ENCODE peak calls at places on chromosomes 5 and 9, in nine cellular contexts. One of them, this sample, is unnamed.

GRCh38 chr5:103060414-103060954 is 59.5 kb downstream of the GIN1 start:
- DNase-seq in bronchial epithelial cell: no peak
- DNase-seq in stimulated activated CD8-positive, alpha-beta memory T cell treated with anti-CD3 and anti-CD28 coated beads, Interleukin-7, amount 100 ng/mL, for 1 hour: no peak
- DNase-seq in stimulated activated CD4-positive, alpha-beta T cell treated with anti-CD3 and anti-CD28 coated beads, Interleukin-1b, Interleukin-23, amount 100 ng/mL, for 24 hours: no peak
- DNase-seq in right cardiac atrium: no peak
- DNase-seq in ovary: no peak
- DNase-seq in dermis blood vessel endothelial cell: no peak
- DNase-seq in IMR-90: no peak
- DNase-seq in tibial nerve: no peak
- DNase-seq in this sample: no peak

GRCh38 chr9:87865626-87866025 is 17.1 kb upstream of the SPATA31E1 start:
- DNase-seq in bronchial epithelial cell: no peak
- DNase-seq in stimulated activated CD8-positive, alpha-beta memory T cell treated with anti-CD3 and anti-CD28 coated beads, Interleukin-7, amount 100 ng/mL, for 1 hour: no peak
- DNase-seq in stimulated activated CD4-positive, alpha-beta T cell treated with anti-CD3 and anti-CD28 coated beads, Interleukin-1b, Interleukin-23, amount 100 ng/mL, for 24 hours: no peak
- DNase-seq in right cardiac atrium: no peak
- DNase-seq in ovary: no peak
- DNase-seq in dermis blood vessel endothelial cell: no peak
- DNase-seq in IMR-90: peak; percentile 24
- DNase-seq in tibial nerve: no peak
- DNase-seq in this sample: no peak

GRCh38 chr5:67606586-67606947 is 410.0 kb upstream of the CD180 start:
- DNase-seq in bronchial epithelial cell: no peak
- DNase-seq in stimulated activated CD8-positive, alpha-beta memory T cell treated with anti-CD3 and anti-CD28 coated beads, Interleukin-7, amount 100 ng/mL, for 1 hour: no peak
- DNase-seq in stimulated activated CD4-positive, alpha-beta T cell treated with anti-CD3 and anti-CD28 coated beads, Interleukin-1b, Interleukin-23, amount 100 ng/mL, for 24 hours: no peak
- DNase-seq in right cardiac atrium: no peak
- DNase-seq in ovary: no peak
- DNase-seq in dermis blood vessel endothelial cell: no peak
- DNase-seq in IMR-90: no peak
- DNase-seq in tibial nerve: no peak
- DNase-seq in this sample: no peak

GRCh38 chr5:115372121-115372520 is 75.7 kb upstream of the CCDC112 start:
- DNase-seq in bronchial epithelial cell: peak; percentile 57
- DNase-seq in stimulated activated CD8-positive, alpha-beta memory T cell treated with anti-CD3 and anti-CD28 coated beads, Interleukin-7, amount 100 ng/mL, for 1 hour: no peak
- DNase-seq in stimulated activated CD4-positive, alpha-beta T cell treated with anti-CD3 and anti-CD28 coated beads, Interleukin-1b, Interleukin-23, amount 100 ng/mL, for 24 hours: no peak
- DNase-seq in right cardiac atrium: no peak
- DNase-seq in ovary: no peak
- DNase-seq in dermis blood vessel endothelial cell: peak; percentile 52
- DNase-seq in IMR-90: no peak
- DNase-seq in tibial nerve: no peak
- DNase-seq in this sample: no peak

GRCh38 chr9:88322906-88323566 is 65.2 kb upstream of the SPIN1 start:
- DNase-seq in bronchial epithelial cell: no peak
- DNase-seq in stimulated activated CD8-positive, alpha-beta memory T cell treated with anti-CD3 and anti-CD28 coated beads, Interleukin-7, amount 100 ng/mL, for 1 hour: peak; percentile 15
- DNase-seq in stimulated activated CD4-positive, alpha-beta T cell treated with anti-CD3 and anti-CD28 coated beads, Interleukin-1b, Interleukin-23, amount 100 ng/mL, for 24 hours: no peak
- DNase-seq in right cardiac atrium: no peak
- DNase-seq in ovary: no peak
- DNase-seq in dermis blood vessel endothelial cell: no peak
- DNase-seq in IMR-90: peak; percentile 29
- DNase-seq in tibial nerve: no peak
- DNase-seq in this sample: peak; percentile 51

GRCh38 chr9:125632321-125633115 is 74.5 kb downstream of the MAPKAP1 start:
- DNase-seq in bronchial epithelial cell: peak; percentile 88
- DNase-seq in stimulated activated CD8-positive, alpha-beta memory T cell treated with anti-CD3 and anti-CD28 coated beads, Interleukin-7, amount 100 ng/mL, for 1 hour: no peak
- DNase-seq in stimulated activated CD4-positive, alpha-beta T cell treated with anti-CD3 and anti-CD28 coated beads, Interleukin-1b, Interleukin-23, amount 100 ng/mL, for 24 hours: no peak
- DNase-seq in right cardiac atrium: no peak
- DNase-seq in ovary: no peak
- DNase-seq in dermis blood vessel endothelial cell: peak; percentile 34
- DNase-seq in IMR-90: peak; percentile 22
- DNase-seq in tibial nerve: no peak
- DNase-seq in this sample: no peak

GRCh38 chr5:167458412-167458811 is 833.0 kb upstream of the WWC1 start:
- DNase-seq in bronchial epithelial cell: no peak
- DNase-seq in stimulated activated CD8-positive, alpha-beta memory T cell treated with anti-CD3 and anti-CD28 coated beads, Interleukin-7, amount 100 ng/mL, for 1 hour: no peak
- DNase-seq in stimulated activated CD4-positive, alpha-beta T cell treated with anti-CD3 and anti-CD28 coated beads, Interleukin-1b, Interleukin-23, amount 100 ng/mL, for 24 hours: no peak
- DNase-seq in right cardiac atrium: no peak
- DNase-seq in ovary: no peak
- DNase-seq in dermis blood vessel endothelial cell: no peak
- DNase-seq in IMR-90: no peak
- DNase-seq in tibial nerve: no peak
- DNase-seq in this sample: no peak

GRCh38 chr9:21728781-21729180 is 73.7 kb upstream of the MTAP start:
- DNase-seq in bronchial epithelial cell: peak; percentile 66
- DNase-seq in stimulated activated CD8-positive, alpha-beta memory T cell treated with anti-CD3 and anti-CD28 coated beads, Interleukin-7, amount 100 ng/mL, for 1 hour: no peak
- DNase-seq in stimulated activated CD4-positive, alpha-beta T cell treated with anti-CD3 and anti-CD28 coated beads, Interleukin-1b, Interleukin-23, amount 100 ng/mL, for 24 hours: no peak
- DNase-seq in right cardiac atrium: no peak
- DNase-seq in ovary: no peak
- DNase-seq in dermis blood vessel endothelial cell: no peak
- DNase-seq in IMR-90: peak; percentile 51
- DNase-seq in tibial nerve: no peak
- DNase-seq in this sample: peak; percentile 92

GRCh38 chr9:90836396-90837080 is 34.9 kb downstream of the SYK start:
- DNase-seq in bronchial epithelial cell: peak; percentile 29
- DNase-seq in stimulated activated CD8-positive, alpha-beta memory T cell treated with anti-CD3 and anti-CD28 coated beads, Interleukin-7, amount 100 ng/mL, for 1 hour: no peak
- DNase-seq in stimulated activated CD4-positive, alpha-beta T cell treated with anti-CD3 and anti-CD28 coated beads, Interleukin-1b, Interleukin-23, amount 100 ng/mL, for 24 hours: no peak
- DNase-seq in right cardiac atrium: no peak
- DNase-seq in ovary: no peak
- DNase-seq in dermis blood vessel endothelial cell: no peak
- DNase-seq in IMR-90: no peak
- DNase-seq in tibial nerve: no peak
- DNase-seq in this sample: no peak

GRCh38 chr5:19733612-19734495 is 254.1 kb downstream of the CDH18 start:
- DNase-seq in bronchial epithelial cell: no peak
- DNase-seq in stimulated activated CD8-positive, alpha-beta memory T cell treated with anti-CD3 and anti-CD28 coated beads, Interleukin-7, amount 100 ng/mL, for 1 hour: no peak
- DNase-seq in stimulated activated CD4-positive, alpha-beta T cell treated with anti-CD3 and anti-CD28 coated beads, Interleukin-1b, Interleukin-23, amount 100 ng/mL, for 24 hours: no peak
- DNase-seq in right cardiac atrium: no peak
- DNase-seq in ovary: no peak
- DNase-seq in dermis blood vessel endothelial cell: no peak
- DNase-seq in IMR-90: no peak
- DNase-seq in tibial nerve: no peak
- DNase-seq in this sample: no peak

GRCh38 chr5:157046041-157046440 is 12.9 kb downstream of the HAVCR1 start:
- DNase-seq in bronchial epithelial cell: no peak
- DNase-seq in stimulated activated CD8-positive, alpha-beta memory T cell treated with anti-CD3 and anti-CD28 coated beads, Interleukin-7, amount 100 ng/mL, for 1 hour: no peak
- DNase-seq in stimulated activated CD4-positive, alpha-beta T cell treated with anti-CD3 and anti-CD28 coated beads, Interleukin-1b, Interleukin-23, amount 100 ng/mL, for 24 hours: no peak
- DNase-seq in right cardiac atrium: no peak
- DNase-seq in ovary: no peak
- DNase-seq in dermis blood vessel endothelial cell: no peak
- DNase-seq in IMR-90: no peak
- DNase-seq in tibial nerve: no peak
- DNase-seq in this sample: no peak

GRCh38 chr9:91716815-91717214 is 233.2 kb downstream of the ROR2 start:
- DNase-seq in bronchial epithelial cell: no peak
- DNase-seq in stimulated activated CD8-positive, alpha-beta memory T cell treated with anti-CD3 and anti-CD28 coated beads, Interleukin-7, amount 100 ng/mL, for 1 hour: no peak
- DNase-seq in stimulated activated CD4-positive, alpha-beta T cell treated with anti-CD3 and anti-CD28 coated beads, Interleukin-1b, Interleukin-23, amount 100 ng/mL, for 24 hours: no peak
- DNase-seq in right cardiac atrium: no peak
- DNase-seq in ovary: no peak
- DNase-seq in dermis blood vessel endothelial cell: no peak
- DNase-seq in IMR-90: no peak
- DNase-seq in tibial nerve: no peak
- DNase-seq in this sample: no peak

This sample was measured in astrocyte of the spinal cord.